ENCODE peak calls at places on chromosomes 7 and 10, in four cellular contexts. D is A549, A is aorta, C is epithelial cell of esophagus. W is an unnamed sample.

GRCh38 chr10:44312401-44312800 is 72.5 kb downstream of the CXCL12 start:
- DNase-seq in D (no peak), A (no peak), C (no peak), W (no peak)

GRCh38 chr10:72234560-72235095 is 18.6 kb upstream of the ASCC1 start:
- DNase-seq in A (no peak), C (no peak), D (no peak), W (no peak)

GRCh38 chr10:88032566-88032965 is 169.1 kb downstream of the PTEN start:
- DNase-seq in A (no peak), C (peak), D (no peak), W (peak)

GRCh38 chr7:46832136-46832535 is 749.8 kb downstream of the TNS3 start:
- DNase-seq in C (no peak), D (no peak), A (no peak), W (no peak)

GRCh38 chr7:155992974-155993373 is 180.7 kb upstream of the SHH start:
- DNase-seq in C (no peak), A (peak), D (no peak), W (no peak)

GRCh38 chr7:142916508-142916907 is 17.0 kb downstream of the TRPV5 start:
- DNase-seq in A (no peak), D (no peak), C (no peak), W (no peak)

GRCh38 chr7:130319541-130319940 is 25.1 kb upstream of the CPA5 start:
- DNase-seq in C (no peak), A (no peak), D (no peak), W (no peak)

GRCh38 chr7:71925663-71926062 is 486.5 kb downstream of the CALN1 start:
- DNase-seq in D (no peak), A (no peak), C (no peak), W (no peak)

GRCh38 chr10:21334891-21335696 is 190.4 kb downstream of the SKIDA1 start:
- DNase-seq in D (peak), A (peak), C (peak), W (peak)

GRCh38 chr7:80686576-80686975 is 48.1 kb downstream of the CD36 start:
- DNase-seq in A (no peak), D (no peak), C (peak), W (peak)

GRCh38 chr7:39069886-39070881 is 92.5 kb downstream of the POU6F2 start:
- DNase-seq in C (no peak), D (no peak), A (no peak), W (no peak)

GRCh38 chr7:1027285-1028043 is 16.9 kb upstream of the GPR146 start:
- DNase-seq in C (peak), A (no peak), D (no peak), W (peak)

GRCh38 chr10:11230706-11231105 is 213.0 kb downstream of the CELF2 start:
- DNase-seq in C (no peak), D (no peak), A (no peak), W (no peak)

GRCh38 chr7:54544356-54545240 is 2.4 kb downstream of the VSTM2A start:
- DNase-seq in D (no peak), A (no peak), C (no peak), W (no peak)

GRCh38 chr10:35635576-35635975 is 6.5 kb downstream of the FZD8 start:
- DNase-seq in C (peak), A (no peak), D (peak), W (peak)

GRCh38 chr7:129851810-129852209 is 101.0 kb downstream of the UBE2H start:
- DNase-seq in C (no peak), D (no peak), A (no peak), W (no peak)

GRCh38 chr7:1713502-1714484 is 43.7 kb downstream of the ELFN1 start:
- DNase-seq in A (no peak), D (no peak), C (no peak), W (no peak)

GRCh38 chr10:5961405-5962100 is 15.8 kb downstream of the IL15RA start:
- DNase-seq in D (no peak), A (peak), C (no peak), W (no peak)

GRCh38 chr10:96987842-96988175 is 155.7 kb downstream of the LCOR start:
- DNase-seq in D (no peak), A (no peak), C (peak), W (no peak)

GRCh38 chr10:121127151-121127906 is 276.2 kb downstream of the WDR11 start:
- DNase-seq in A (no peak), C (no peak), D (no peak), W (no peak)

GRCh38 chr7:106114735-106115383 is 2.7 kb upstream of the SYPL1 start:
- DNase-seq in D (no peak), A (no peak), C (no peak), W (no peak)

GRCh38 chr7:43460733-43461348 is 122.1 kb upstream of the STK17A start:
- DNase-seq in D (no peak), C (no peak), A (no peak), W (no peak)

GRCh38 chr7:114414151-114415053 is at the start of gene FOXP2:
- DNase-seq in A (no peak), C (peak), D (no peak), W (peak)

GRCh38 chr7:16318989-16319915 is 102.1 kb downstream of the CRPPA start:
- DNase-seq in C (peak), A (no peak), D (peak), W (peak)

GRCh38 chr10:85593226-85593625 is 773.4 kb downstream of the GRID1 start:
- DNase-seq in A (no peak), C (no peak), D (no peak), W (no peak)

GRCh38 chr10:19819419-19820033 is 3.3 kb downstream of the PLXDC2 start:
- DNase-seq in C (peak), A (no peak), D (peak), W (peak)

GRCh38 chr7:121960678-121961461 is 87.9 kb downstream of the PTPRZ1 start:
- DNase-seq in D (no peak), A (no peak), C (peak), W (peak)

GRCh38 chr7:92546856-92547497 is 18.4 kb downstream of the RBM48 start:
- DNase-seq in D (no peak), C (no peak), A (no peak), W (no peak)

GRCh38 chr7:80618105-80618504 is 20.3 kb upstream of the CD36 start:
- DNase-seq in C (no peak), D (no peak), A (no peak), W (no peak)

GRCh38 chr10:68560916-68561691 is 967 bp downstream of the TET1 start:
- DNase-seq in D (no peak), C (peak), A (peak), W (no peak)
- H3K4me3 ChIP-seq in D (peak), C (peak), A (peak), W (no peak)

DNA sequence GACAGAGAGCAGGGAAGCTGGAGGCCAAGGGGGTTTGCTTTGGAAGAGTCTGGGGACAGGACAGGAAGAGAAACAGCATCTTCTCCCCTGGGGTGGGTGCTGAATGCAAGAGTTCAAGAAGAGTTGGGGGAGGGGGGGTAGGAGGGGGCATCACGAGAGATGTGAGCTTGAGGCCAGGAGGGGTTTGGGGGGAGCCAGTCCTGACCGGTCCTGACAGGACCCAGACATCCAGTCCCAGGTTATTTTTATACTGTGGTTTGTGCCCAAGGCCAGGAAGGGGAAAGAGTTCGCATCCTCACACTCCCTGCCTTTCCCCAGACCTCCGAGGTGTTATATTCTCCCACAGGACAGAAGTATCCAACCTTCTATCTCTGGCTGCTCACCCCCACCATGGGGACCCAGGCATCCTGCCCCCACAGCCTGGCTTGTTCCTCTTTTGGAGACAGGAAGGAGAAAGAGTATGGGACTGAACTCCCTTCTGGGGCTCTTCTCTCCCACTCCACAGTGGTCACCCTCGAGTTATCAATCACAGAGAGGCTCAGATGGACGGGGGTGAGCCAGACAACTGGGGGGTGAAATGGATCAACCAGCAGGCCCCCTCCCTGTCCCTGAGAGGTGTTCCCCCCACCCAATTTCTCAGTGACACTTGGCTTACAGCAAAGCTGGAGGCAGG is 2.8 kb downstream of the TSC22D4 start:
- DNase-seq in C (no peak), A (no peak), D (no peak), W (no peak)
- H3K4me3 ChIP-seq in C (peak), A (no peak), D (no peak), W (no peak)

GRCh38 chr7:22319424-22320403 is 37.2 kb downstream of the RAPGEF5 start:
- DNase-seq in A (no peak), D (no peak), C (no peak), W (peak)
- H3K4me3 ChIP-seq in A (no peak), D (no peak), C (no peak), W (no peak)

DNA sequence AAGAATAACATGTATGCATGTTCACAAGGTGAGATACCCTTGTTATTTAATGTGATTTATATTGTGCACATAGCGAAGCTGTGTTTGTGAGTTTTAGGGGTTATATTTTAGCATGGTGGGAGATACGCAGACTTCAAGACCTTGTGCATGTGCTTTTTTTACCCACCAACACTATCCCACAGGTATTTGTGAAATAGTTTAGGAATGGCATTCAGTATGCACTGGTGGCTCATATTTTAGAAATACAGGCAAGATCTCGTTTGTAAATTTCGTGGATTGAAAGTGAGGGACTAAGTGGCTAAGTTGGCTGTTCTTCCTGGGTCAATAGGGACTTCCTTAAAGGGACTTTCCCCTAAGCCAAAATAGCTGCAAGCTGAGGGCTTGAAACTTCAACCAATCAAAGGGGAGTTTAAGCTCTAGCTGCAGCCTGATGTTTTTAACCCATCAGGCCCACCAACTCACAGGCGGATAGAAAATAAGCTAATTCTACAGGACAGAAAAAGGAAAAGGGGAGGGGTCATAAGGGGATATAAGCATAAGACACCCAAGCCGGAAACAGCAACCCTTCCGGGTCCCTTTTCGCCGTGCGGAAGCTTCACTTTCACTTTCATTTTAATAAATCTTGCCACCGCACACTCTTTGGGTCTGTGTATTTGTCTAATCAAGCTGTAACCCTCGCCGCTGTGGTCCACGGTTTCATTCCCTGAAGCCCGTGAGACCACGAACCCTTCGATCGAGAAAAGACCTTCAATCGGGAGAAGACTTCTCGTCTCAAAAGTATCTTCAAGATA is 291.0 kb downstream of the GPR158 start:
- DNase-seq in C (no peak), D (no peak), A (no peak), W (no peak)
- H3K4me3 ChIP-seq in C (no peak), D (no peak), A (no peak), W (no peak)

GRCh38 chr10:61929555-61929954 is 28.1 kb downstream of the ARID5B start:
- DNase-seq in D (no peak), C (no peak), A (no peak), W (no peak)
- H3K4me3 ChIP-seq in D (no peak), C (no peak), A (no peak), W (no peak)

GRCh38 chr10:103396067-103396788 is at the start of the genes ATP5MK and PDCD11:
- DNase-seq in A (peak), D (peak), C (peak), W (peak)

GRCh38 chr10:103395754-103396066 is 565 bp downstream of the ATP5MK start:
- DNase-seq in A (no peak), C (peak), D (no peak), W (peak)

GRCh38 chr10:103397191-103397825 is 882 bp downstream of the PDCD11 start:
- DNase-seq in A (no peak), D (no peak), C (peak), W (peak)

GRCh38 chr10:103396789-103397087 is 312 bp downstream of the PDCD11 start:
- DNase-seq in C (peak), D (no peak), A (no peak), W (no peak)

DNA sequence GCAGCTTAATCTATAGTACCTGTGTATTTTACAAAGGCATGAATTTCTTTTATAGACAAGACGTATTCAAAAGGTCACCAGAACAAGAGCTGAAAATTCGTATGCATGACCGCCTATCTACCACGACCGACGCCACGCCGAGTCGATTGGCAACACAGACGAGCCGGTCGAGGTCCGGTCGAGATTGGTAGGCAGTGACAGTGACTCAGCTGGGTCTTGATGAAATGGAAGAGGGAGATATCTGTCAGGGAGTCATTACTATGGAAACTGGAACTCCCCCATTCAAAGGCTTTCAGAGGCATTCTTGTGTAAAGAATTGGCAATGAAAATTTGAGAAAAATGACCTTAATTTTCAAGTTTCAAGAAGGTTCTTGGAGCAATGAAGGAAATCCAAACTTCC is 2.1 kb downstream of the ATP5MK start:
- DNase-seq in D (no peak), C (no peak), A (no peak), W (no peak)
- H3K4me3 ChIP-seq in D (no peak), C (no peak), A (no peak), W (no peak)

DNA sequence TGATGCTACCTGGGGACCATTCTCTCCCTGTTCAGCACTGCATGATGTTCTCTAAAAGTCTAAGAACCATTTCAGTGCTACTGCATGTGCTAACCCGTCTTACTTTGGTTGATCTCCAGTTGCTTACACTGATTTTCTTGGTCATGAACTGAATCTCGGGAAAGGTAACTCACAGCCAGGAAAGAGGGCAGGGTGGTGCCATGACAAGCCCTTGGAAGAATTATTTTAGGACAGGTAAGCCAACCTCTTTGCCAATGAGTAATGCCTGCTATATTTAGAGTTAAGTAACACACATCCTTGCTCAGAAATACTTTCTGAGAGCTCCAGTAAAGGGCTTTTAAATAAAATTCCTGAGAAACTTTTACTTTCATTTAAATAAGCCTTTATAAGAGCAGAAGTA is 126.7 kb downstream of the ARL4A start:
- DNase-seq in C (peak), D (no peak), A (no peak), W (peak)
- H3K4me3 ChIP-seq in C (no peak), D (no peak), A (no peak), W (no peak)

GRCh38 chr10:17474595-17474994 is 20.2 kb upstream of the ST8SIA6 start:
- DNase-seq in C (peak), D (no peak), A (no peak), W (peak)
- H3K4me3 ChIP-seq in C (no peak), D (no peak), A (no peak), W (no peak)

DNA sequence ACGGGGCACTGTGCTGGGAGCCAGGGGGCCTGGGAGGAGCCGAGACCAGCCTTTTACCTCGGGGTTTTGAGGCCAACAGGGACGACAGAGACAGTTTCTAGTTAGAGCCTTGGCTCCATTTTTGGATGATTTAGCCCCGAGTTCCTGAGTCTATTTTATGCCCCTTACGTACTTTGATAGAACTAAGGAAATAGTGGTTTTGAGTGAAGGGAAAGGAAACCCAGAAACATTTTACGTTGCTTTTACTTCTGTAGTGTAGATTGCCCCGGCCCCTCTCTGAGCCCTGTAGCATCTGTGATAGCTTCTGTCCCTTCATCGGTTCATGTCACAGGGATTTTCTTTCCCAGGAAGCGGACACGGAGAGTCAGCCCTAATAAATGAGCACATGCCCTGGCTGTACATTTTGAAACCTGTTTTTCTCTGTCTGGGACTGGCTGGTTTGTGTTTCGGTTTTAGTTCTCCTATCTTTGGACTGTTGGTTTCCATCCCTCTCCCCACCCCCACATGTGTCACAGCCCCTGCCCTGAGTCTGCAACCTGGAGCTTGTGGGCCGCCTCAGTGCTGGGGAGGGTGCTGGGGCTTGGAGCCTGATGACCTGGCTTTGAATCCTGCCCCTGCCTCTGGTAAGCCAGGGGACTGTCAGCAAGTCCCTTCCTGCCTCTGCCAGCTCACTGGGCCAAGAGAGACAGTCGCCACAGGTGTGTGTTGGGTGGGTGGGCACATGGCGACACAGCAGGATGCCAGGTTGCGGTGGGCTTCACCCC is 6.9 kb upstream of the ORAI2 start:
- DNase-seq in C (no peak), A (no peak), D (no peak), W (no peak)
- H3K4me3 ChIP-seq in C (no peak), A (no peak), D (no peak), W (no peak)

GRCh38 chr7:88090233-88090632 is 129.6 kb downstream of the SRI start:
- DNase-seq in A (no peak), C (no peak), D (no peak), W (no peak)
- H3K4me3 ChIP-seq in A (no peak), C (no peak), D (no peak), W (no peak)

W was measured in bronchial epithelial cell.